ENCODE peak calls at places on chromosomes 4 and X, in four cellular contexts. F, U, M and E are unnamed samples.

GRCh38 chr4:183409463-183409862 is 35.0 kb upstream of the CDKN2AIP start:
- DNase-seq in F (no peak), U (no peak), M (no peak), E (peak; percentile 13)

GRCh38 chrX:124395145-124395858 is 48.9 kb downstream of the SH2D1A start:
- DNase-seq in U (no peak), M (no peak), F (no peak), E (no peak)

GRCh38 chr4:168995537-168996295 is 14.3 kb downstream of the CBR4 start:
- DNase-seq in F (no peak), U (peak; percentile 30), M (no peak), E (no peak)

GRCh38 chr4:147910315-147910714 is 178.4 kb downstream of the ARHGAP10 start:
- DNase-seq in F (no peak), U (no peak), M (no peak), E (no peak)

GRCh38 chr4:51843309-51844156 is 580 bp downstream of the DCUN1D4 start:
- DNase-seq in F (peak; percentile 77), M (peak; percentile 32), U (peak; percentile 86), E (peak; percentile 88)

GRCh38 chr4:176377705-176378302 is 58.0 kb downstream of the SPCS3 start:
- DNase-seq in M (no peak), F (no peak), U (peak; percentile 50), E (no peak)

GRCh38 chrX:150362599-150363481 is at the start of gene MAMLD1:
- DNase-seq in F (peak; percentile 18), M (peak; percentile 26), U (peak; percentile 87), E (peak; percentile 82)

GRCh38 chr4:16967722-16968121 is 69.3 kb upstream of the LDB2 start:
- DNase-seq in M (no peak), F (no peak), U (peak; percentile 60), E (no peak)

GRCh38 chr4:116302990-116303735 is 782.2 kb downstream of the TRAM1L1 start:
- DNase-seq in U (no peak), M (no peak), F (no peak), E (no peak)

GRCh38 chr4:27217261-27217769 is 356.7 kb downstream of the STIM2 start:
- DNase-seq in U (peak; percentile 82), M (no peak), F (no peak), E (no peak)

GRCh38 chrX:133297284-133297683 is 79.1 kb upstream of the TFDP3 start:
- DNase-seq in M (no peak), U (peak; percentile 76), F (no peak), E (no peak)

GRCh38 chr4:170259631-170260153 is 169.9 kb upstream of the AADAT start:
- DNase-seq in F (peak; percentile 63), U (peak; percentile 88), M (no peak), E (peak; percentile 67)

GRCh38 chr4:149264093-149264733 is 551.4 kb downstream of the IQCM start:
- DNase-seq in M (no peak), F (no peak), U (peak; percentile 77), E (no peak)

GRCh38 chrX:131650637-131651410 is 107.0 kb downstream of the OR13H1 start:
- DNase-seq in U (peak; percentile 9), F (no peak), M (no peak), E (no peak)

GRCh38 chr4:26372525-26373172 is 51.8 kb downstream of the RBPJ start:
- DNase-seq in F (no peak), M (no peak), U (peak; percentile 61), E (no peak)

GRCh38 chrX:126994011-126994410 is 174.5 kb downstream of the PRR32 start:
- DNase-seq in U (no peak), F (no peak), M (no peak), E (no peak)

GRCh38 chr4:112144546-112145325 is 518 bp upstream of the FAM241A start:
- DNase-seq in M (no peak), F (no peak), U (no peak), E (no peak)

GRCh38 chrX:71053217-71053621 is 14.9 kb downstream of the SNX12 start:
- DNase-seq in F (no peak), U (no peak), M (no peak), E (no peak)

GRCh38 chr4:171087089-171087488 is 726.1 kb upstream of the GALNTL6 start:
- DNase-seq in U (no peak), F (no peak), M (no peak), E (no peak)

GRCh38 chrX:55450259-55450658 is 1.7 kb upstream of the MAGEH1 start:
- DNase-seq in M (no peak), F (peak; percentile 2), U (peak; percentile 35), E (no peak)

GRCh38 chrX:39577976-39578962 is 519.5 kb downstream of the BCOR start:
- DNase-seq in F (no peak), M (no peak), U (peak; percentile 4), E (no peak)

GRCh38 chrX:16465081-16465876 is 184.7 kb upstream of the S100G start:
- DNase-seq in M (no peak), U (peak; percentile 67), F (no peak), E (no peak)

GRCh38 chr4:39042365-39042764 is 10.2 kb upstream of the TMEM156 start:
- DNase-seq in U (no peak), F (peak; percentile 44), M (no peak), E (no peak)

GRCh38 chrX:68488657-68489056 is 10.2 kb upstream of the YIPF6 start:
- DNase-seq in U (no peak), M (no peak), F (no peak), E (no peak)

GRCh38 chr4:153651041-153651960 is 32.8 kb upstream of the TLR2 start:
- DNase-seq in M (no peak), U (peak; percentile 59), F (peak; percentile 47), E (peak; percentile 74)

GRCh38 chr4:114734581-114734980 is 136.0 kb downstream of the UGT8 start:
- DNase-seq in U (no peak), F (no peak), M (no peak), E (no peak)

GRCh38 chrX:83508006-83508405 is at the start of gene POU3F4:
- DNase-seq in U (peak; percentile 4), F (peak; percentile 57), M (no peak), E (peak; percentile 45)